ENCODE peak calls at places on chromosomes 7 and 10, in six cellular contexts. X, L, J, C, D and W are unnamed samples.

GRCh38 chr10:17665742-17666141 is 21.8 kb downstream of the STAM start:
- DNase-seq in X (no peak), L (no peak), J (peak; percentile 52), C (no peak), D (peak; percentile 78), W (no peak)

GRCh38 chr7:106779877-106780276 is 85.2 kb upstream of the PIK3CG start:
- DNase-seq in X (no peak), L (no peak), J (no peak), C (no peak), D (no peak), W (no peak)

GRCh38 chr10:69125554-69125953 is 1.6 kb downstream of the VPS26A start:
- DNase-seq in X (no peak), L (no peak), J (no peak), C (no peak), D (no peak), W (no peak)

GRCh38 chr10:126198681-126199080 is 189.6 kb downstream of the ADAM12 start:
- DNase-seq in X (no peak), L (no peak), J (no peak), C (no peak), D (no peak), W (no peak)

GRCh38 chr10:63670291-63670898 is 149.2 kb downstream of the REEP3 start:
- DNase-seq in X (no peak), L (no peak), J (no peak), C (no peak), D (no peak), W (no peak)

GRCh38 chr7:136061433-136061832 is 84.3 kb upstream of the MTPN start:
- DNase-seq in X (no peak), L (no peak), J (no peak), C (no peak), D (no peak), W (no peak)

GRCh38 chr10:124323145-124323725 is 95.5 kb downstream of the OAT start:
- DNase-seq in X (no peak), L (no peak), J (no peak), C (no peak), D (no peak), W (no peak)

GRCh38 chr10:106189254-106189653 is 975.3 kb downstream of the SORCS1 start:
- DNase-seq in X (no peak), L (no peak), J (peak; percentile 7), C (no peak), D (no peak), W (no peak)

GRCh38 chr7:143259765-143260164 is 3.5 kb upstream of the GSTK1 start:
- DNase-seq in X (no peak), L (no peak), J (no peak), C (no peak), D (no peak), W (no peak)

GRCh38 chr7:148719753-148720152 is 21.1 kb downstream of the CUL1 start:
- DNase-seq in X (no peak), L (no peak), J (no peak), C (no peak), D (no peak), W (no peak)

GRCh38 chr7:45193868-45194267 is 36.3 kb downstream of the RAMP3 start:
- DNase-seq in X (no peak), L (no peak), J (no peak), C (no peak), D (no peak), W (no peak)

GRCh38 chr7:11776083-11776482 is 55.9 kb downstream of the THSD7A start:
- DNase-seq in X (no peak), L (no peak), J (no peak), C (no peak), D (no peak), W (no peak)

GRCh38 chr7:27142562-27143021 is 889 bp downstream of the HOXA5 start:
- DNase-seq in X (no peak), L (no peak), J (no peak), C (no peak), D (no peak), W (no peak)

GRCh38 chr10:7192041-7192440 is 218.8 kb downstream of the SFMBT2 start:
- DNase-seq in X (no peak), L (no peak), J (no peak), C (no peak), D (no peak), W (no peak)

GRCh38 chr7:139725843-139726484 is 51.8 kb downstream of the HIPK2 start:
- DNase-seq in X (no peak), L (no peak), J (no peak), C (no peak), D (no peak), W (no peak)

GRCh38 chr10:484441-484924 is 205.0 kb downstream of the DIP2C start:
- DNase-seq in X (peak; percentile 25), L (no peak), J (no peak), C (no peak), D (no peak), W (no peak)

GRCh38 chr7:12089951-12090756 is 120.9 kb upstream of the TMEM106B start:
- DNase-seq in X (no peak), L (no peak), J (no peak), C (no peak), D (no peak), W (no peak)

GRCh38 chr10:59808896-59809643 is 55.8 kb upstream of the MRLN start:
- DNase-seq in X (peak; percentile 65), L (peak; percentile 55), J (peak; percentile 22), C (peak; percentile 39), D (no peak), W (peak; percentile 70)

GRCh38 chr7:34036069-34036920 is 131.0 kb downstream of the BMPER start:
- DNase-seq in X (no peak), L (no peak), J (no peak), C (no peak), D (no peak), W (no peak)

GRCh38 chr10:22837771-22838170 is 90.1 kb upstream of the ARMC3 start:
- DNase-seq in X (no peak), L (no peak), J (no peak), C (no peak), D (no peak), W (no peak)